ENCODE peak calls at places on chromosome 3, in nine cellular contexts. One of them, this sample, is unnamed.

GRCh38 chr3:195200010-195200822 is 70.7 kb downstream of the XXYLT1 start:
- DNase-seq in choroid plexus epithelial cell: no peak
- DNase-seq in body of pancreas: no peak
- DNase-seq in GM23248: no peak
- DNase-seq in brain microvascular endothelial cell: no peak
- DNase-seq in fibroblast of the aortic adventitia: peak; percentile 49
- DNase-seq in heart left ventricle: no peak
- DNase-seq in BJ: no peak
- DNase-seq in lower lobe of right lung: no peak
- DNase-seq in this sample: no peak

GRCh38 chr3:171514466-171514865 is 54.3 kb upstream of the TNIK start:
- DNase-seq in body of pancreas: no peak
- DNase-seq in GM23248: peak; percentile 8
- DNase-seq in heart left ventricle: no peak
- DNase-seq in choroid plexus epithelial cell: no peak
- DNase-seq in BJ: no peak
- DNase-seq in lower lobe of right lung: no peak
- DNase-seq in fibroblast of the aortic adventitia: no peak
- DNase-seq in brain microvascular endothelial cell: no peak
- DNase-seq in this sample: no peak

GRCh38 chr3:126264381-126264780 is 84.0 kb upstream of the ALDH1L1 start:
- DNase-seq in choroid plexus epithelial cell: no peak
- DNase-seq in BJ: no peak
- DNase-seq in lower lobe of right lung: no peak
- DNase-seq in fibroblast of the aortic adventitia: no peak
- DNase-seq in brain microvascular endothelial cell: no peak
- DNase-seq in body of pancreas: no peak
- DNase-seq in GM23248: no peak
- DNase-seq in heart left ventricle: no peak
- DNase-seq in this sample: no peak

GRCh38 chr3:56415672-56416071 is 52.6 kb downstream of the ERC2 start:
- DNase-seq in choroid plexus epithelial cell: no peak
- DNase-seq in body of pancreas: peak; percentile 27
- DNase-seq in heart left ventricle: no peak
- DNase-seq in BJ: no peak
- DNase-seq in lower lobe of right lung: no peak
- DNase-seq in GM23248: peak; percentile 4
- DNase-seq in fibroblast of the aortic adventitia: no peak
- DNase-seq in brain microvascular endothelial cell: no peak
- DNase-seq in this sample: no peak

GRCh38 chr3:188207941-188208750 is 54.2 kb downstream of the LPP start:
- DNase-seq in fibroblast of the aortic adventitia: no peak
- DNase-seq in body of pancreas: no peak
- DNase-seq in BJ: no peak
- DNase-seq in brain microvascular endothelial cell: no peak
- DNase-seq in GM23248: no peak
- DNase-seq in heart left ventricle: no peak
- DNase-seq in choroid plexus epithelial cell: no peak
- DNase-seq in lower lobe of right lung: no peak
- DNase-seq in this sample: no peak

GRCh38 chr3:14989943-14990753 is 42.8 kb downstream of the NR2C2 start:
- DNase-seq in brain microvascular endothelial cell: peak; percentile 66
- DNase-seq in heart left ventricle: peak; percentile 44
- DNase-seq in fibroblast of the aortic adventitia: peak; percentile 10
- DNase-seq in lower lobe of right lung: no peak
- DNase-seq in body of pancreas: no peak
- DNase-seq in BJ: no peak
- DNase-seq in GM23248: peak; percentile 18
- DNase-seq in choroid plexus epithelial cell: peak; percentile 82
- DNase-seq in this sample: no peak

GRCh38 chr3:159187232-159187631 is 385.4 kb downstream of the MFSD1 start:
- DNase-seq in fibroblast of the aortic adventitia: peak; percentile 81
- DNase-seq in brain microvascular endothelial cell: no peak
- DNase-seq in BJ: no peak
- DNase-seq in lower lobe of right lung: no peak
- DNase-seq in choroid plexus epithelial cell: peak; percentile 51
- DNase-seq in body of pancreas: peak; percentile 29
- DNase-seq in heart left ventricle: no peak
- DNase-seq in GM23248: no peak
- DNase-seq in this sample: no peak

GRCh38 chr3:50594253-50594785 is 17.3 kb downstream of the CISH start:
- DNase-seq in heart left ventricle: no peak
- DNase-seq in lower lobe of right lung: no peak
- DNase-seq in body of pancreas: no peak
- DNase-seq in fibroblast of the aortic adventitia: no peak
- DNase-seq in GM23248: no peak
- DNase-seq in choroid plexus epithelial cell: no peak
- DNase-seq in brain microvascular endothelial cell: no peak
- DNase-seq in BJ: no peak
- DNase-seq in this sample: no peak

GRCh38 chr3:172713316-172713715 is 2.4 kb upstream of the NCEH1 start:
- DNase-seq in body of pancreas: no peak
- DNase-seq in lower lobe of right lung: no peak
- DNase-seq in choroid plexus epithelial cell: no peak
- DNase-seq in BJ: no peak
- DNase-seq in heart left ventricle: no peak
- DNase-seq in brain microvascular endothelial cell: no peak
- DNase-seq in fibroblast of the aortic adventitia: peak; percentile 66
- DNase-seq in GM23248: peak; percentile 49
- DNase-seq in this sample: no peak

GRCh38 chr3:48222616-48223513 is at the start of gene CAMP:
- DNase-seq in GM23248: peak; percentile 62
- DNase-seq in lower lobe of right lung: peak; percentile 93
- DNase-seq in brain microvascular endothelial cell: no peak
- DNase-seq in BJ: no peak
- DNase-seq in choroid plexus epithelial cell: peak; percentile 66
- DNase-seq in body of pancreas: peak; percentile 51
- DNase-seq in fibroblast of the aortic adventitia: peak; percentile 45
- DNase-seq in heart left ventricle: peak; percentile 31
- DNase-seq in this sample: peak; percentile 98
- H3K4me3 ChIP-seq in GM23248: no peak within 1 kb of the TSS
- H3K4me3 ChIP-seq in lower lobe of right lung: no peak within 1 kb of the TSS
- H3K4me3 ChIP-seq in brain microvascular endothelial cell: no peak within 1 kb of the TSS
- H3K4me3 ChIP-seq in BJ: no peak within 1 kb of the TSS
- H3K4me3 ChIP-seq in choroid plexus epithelial cell: no peak within 1 kb of the TSS
- H3K4me3 ChIP-seq in body of pancreas: no peak within 1 kb of the TSS
- H3K4me3 ChIP-seq in fibroblast of the aortic adventitia: no peak within 1 kb of the TSS
- H3K4me3 ChIP-seq in heart left ventricle: no peak within 1 kb of the TSS
- H3K4me3 ChIP-seq in this sample: no peak within 1 kb of the TSS

GRCh38 chr3:12659316-12660015 is 4.5 kb downstream of the RAF1 start:
- DNase-seq in body of pancreas: no peak
- DNase-seq in choroid plexus epithelial cell: no peak
- DNase-seq in heart left ventricle: no peak
- DNase-seq in lower lobe of right lung: no peak
- DNase-seq in brain microvascular endothelial cell: no peak
- DNase-seq in GM23248: peak; percentile 54
- DNase-seq in BJ: no peak
- DNase-seq in fibroblast of the aortic adventitia: no peak
- DNase-seq in this sample: no peak
- H3K4me3 ChIP-seq in body of pancreas: no peak overlapping the region
- H3K4me3 ChIP-seq in choroid plexus epithelial cell: no peak overlapping the region
- H3K4me3 ChIP-seq in heart left ventricle: no peak overlapping the region
- H3K4me3 ChIP-seq in lower lobe of right lung: no peak overlapping the region
- H3K4me3 ChIP-seq in brain microvascular endothelial cell: no peak overlapping the region
- H3K4me3 ChIP-seq in GM23248: peak overlapping the region; percentile 41
- H3K4me3 ChIP-seq in BJ: no peak overlapping the region
- H3K4me3 ChIP-seq in fibroblast of the aortic adventitia: no peak overlapping the region
- H3K4me3 ChIP-seq in this sample: no peak overlapping the region

GRCh38 chr3:77672016-77672415 is 632.1 kb downstream of the ROBO2 start:
- DNase-seq in fibroblast of the aortic adventitia: no peak
- DNase-seq in body of pancreas: no peak
- DNase-seq in choroid plexus epithelial cell: no peak
- DNase-seq in BJ: no peak
- DNase-seq in GM23248: no peak
- DNase-seq in brain microvascular endothelial cell: no peak
- DNase-seq in heart left ventricle: no peak
- DNase-seq in lower lobe of right lung: no peak
- DNase-seq in this sample: no peak
- H3K4me3 ChIP-seq in fibroblast of the aortic adventitia: no peak overlapping the region
- H3K4me3 ChIP-seq in body of pancreas: no peak overlapping the region
- H3K4me3 ChIP-seq in choroid plexus epithelial cell: no peak overlapping the region
- H3K4me3 ChIP-seq in BJ: no peak overlapping the region
- H3K4me3 ChIP-seq in GM23248: no peak overlapping the region
- H3K4me3 ChIP-seq in brain microvascular endothelial cell: no peak overlapping the region
- H3K4me3 ChIP-seq in heart left ventricle: no peak overlapping the region
- H3K4me3 ChIP-seq in lower lobe of right lung: no peak overlapping the region
- H3K4me3 ChIP-seq in this sample: no peak overlapping the region

GRCh38 chr3:16290827-16291196 is 25.8 kb downstream of the OXNAD1 start:
- DNase-seq in fibroblast of the aortic adventitia: no peak
- DNase-seq in BJ: no peak
- DNase-seq in heart left ventricle: no peak
- DNase-seq in choroid plexus epithelial cell: peak; percentile 51
- DNase-seq in lower lobe of right lung: no peak
- DNase-seq in brain microvascular endothelial cell: no peak
- DNase-seq in GM23248: peak; percentile 19
- DNase-seq in body of pancreas: no peak
- DNase-seq in this sample: no peak

GRCh38 chr3:16286672-16287604 is 21.9 kb downstream of the OXNAD1 start:
- DNase-seq in GM23248: no peak
- DNase-seq in BJ: no peak
- DNase-seq in brain microvascular endothelial cell: no peak
- DNase-seq in lower lobe of right lung: no peak
- DNase-seq in body of pancreas: no peak
- DNase-seq in fibroblast of the aortic adventitia: no peak
- DNase-seq in choroid plexus epithelial cell: no peak
- DNase-seq in heart left ventricle: no peak
- DNase-seq in this sample: no peak

GRCh38 chr3:16290007-16290826 is 25.2 kb downstream of the OXNAD1 start:
- DNase-seq in GM23248: peak; percentile 77
- DNase-seq in body of pancreas: peak; percentile 28
- DNase-seq in BJ: peak; percentile 7
- DNase-seq in brain microvascular endothelial cell: peak; percentile 51
- DNase-seq in fibroblast of the aortic adventitia: peak; percentile 78
- DNase-seq in heart left ventricle: peak; percentile 32
- DNase-seq in lower lobe of right lung: no peak
- DNase-seq in choroid plexus epithelial cell: peak; percentile 81
- DNase-seq in this sample: no peak

GRCh38 chr3:16289144-16289889 is 24.3 kb downstream of the OXNAD1 start:
- DNase-seq in lower lobe of right lung: no peak
- DNase-seq in BJ: no peak
- DNase-seq in GM23248: peak; percentile 67
- DNase-seq in fibroblast of the aortic adventitia: peak; percentile 44
- DNase-seq in body of pancreas: no peak
- DNase-seq in choroid plexus epithelial cell: no peak
- DNase-seq in brain microvascular endothelial cell: peak; percentile 9
- DNase-seq in heart left ventricle: no peak
- DNase-seq in this sample: no peak

DNA sequence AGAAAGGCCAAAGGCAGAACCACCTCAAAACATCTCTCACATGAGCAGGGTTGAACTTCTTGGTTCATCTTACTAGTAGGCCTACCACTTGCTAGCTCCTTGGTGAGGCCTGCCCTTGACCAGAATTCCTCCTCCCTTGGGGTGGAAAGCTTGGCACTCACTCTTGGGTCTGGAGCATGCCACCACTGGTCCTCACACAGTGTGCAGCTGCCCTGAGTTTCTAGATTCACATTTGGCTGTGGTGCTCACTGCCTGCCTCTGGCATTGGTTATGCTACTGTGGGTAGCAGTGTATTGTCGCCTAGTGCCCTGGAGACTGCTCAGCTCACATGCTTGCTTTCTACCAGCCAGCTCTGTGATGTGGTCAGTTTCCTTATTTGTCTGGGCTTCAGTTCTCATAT is 23.7 kb downstream of the OXNAD1 start:
- DNase-seq in BJ: no peak
- DNase-seq in GM23248: no peak
- DNase-seq in fibroblast of the aortic adventitia: no peak
- DNase-seq in body of pancreas: no peak
- DNase-seq in brain microvascular endothelial cell: no peak
- DNase-seq in lower lobe of right lung: no peak
- DNase-seq in heart left ventricle: peak; percentile 49
- DNase-seq in choroid plexus epithelial cell: no peak
- DNase-seq in this sample: no peak
- H3K4me3 ChIP-seq in BJ: no peak overlapping the region
- H3K4me3 ChIP-seq in GM23248: no peak overlapping the region
- H3K4me3 ChIP-seq in fibroblast of the aortic adventitia: no peak overlapping the region
- H3K4me3 ChIP-seq in body of pancreas: no peak overlapping the region
- H3K4me3 ChIP-seq in brain microvascular endothelial cell: no peak overlapping the region
- H3K4me3 ChIP-seq in lower lobe of right lung: peak overlapping the region; percentile 33
- H3K4me3 ChIP-seq in heart left ventricle: no peak overlapping the region
- H3K4me3 ChIP-seq in choroid plexus epithelial cell: no peak overlapping the region
- H3K4me3 ChIP-seq in this sample: no peak overlapping the region

GRCh38 chr3:152244156-152244888 is 24.4 kb upstream of the MBNL1 start:
- DNase-seq in fibroblast of the aortic adventitia: no peak
- DNase-seq in GM23248: no peak
- DNase-seq in choroid plexus epithelial cell: no peak
- DNase-seq in BJ: no peak
- DNase-seq in heart left ventricle: no peak
- DNase-seq in brain microvascular endothelial cell: no peak
- DNase-seq in lower lobe of right lung: no peak
- DNase-seq in body of pancreas: no peak
- DNase-seq in this sample: peak; percentile 47
- H3K4me3 ChIP-seq in fibroblast of the aortic adventitia: no peak overlapping the region
- H3K4me3 ChIP-seq in GM23248: no peak overlapping the region
- H3K4me3 ChIP-seq in choroid plexus epithelial cell: no peak overlapping the region
- H3K4me3 ChIP-seq in BJ: no peak overlapping the region
- H3K4me3 ChIP-seq in heart left ventricle: no peak overlapping the region
- H3K4me3 ChIP-seq in brain microvascular endothelial cell: no peak overlapping the region
- H3K4me3 ChIP-seq in lower lobe of right lung: peak overlapping the region; percentile 30
- H3K4me3 ChIP-seq in body of pancreas: no peak overlapping the region
- H3K4me3 ChIP-seq in this sample: peak overlapping the region; percentile 56

GRCh38 chr3:184230081-184230602 is 757 bp downstream of the VWA5B2 start:
- DNase-seq in brain microvascular endothelial cell: no peak
- DNase-seq in choroid plexus epithelial cell: no peak
- DNase-seq in BJ: no peak
- DNase-seq in GM23248: peak; percentile 20
- DNase-seq in fibroblast of the aortic adventitia: no peak
- DNase-seq in body of pancreas: peak; percentile 46
- DNase-seq in heart left ventricle: no peak
- DNase-seq in lower lobe of right lung: no peak
- DNase-seq in this sample: no peak
- H3K4me3 ChIP-seq in brain microvascular endothelial cell: no peak overlapping the region
- H3K4me3 ChIP-seq in choroid plexus epithelial cell: no peak overlapping the region
- H3K4me3 ChIP-seq in BJ: no peak overlapping the region
- H3K4me3 ChIP-seq in GM23248: peak overlapping the region; percentile 64
- H3K4me3 ChIP-seq in fibroblast of the aortic adventitia: no peak overlapping the region
- H3K4me3 ChIP-seq in body of pancreas: peak overlapping the region; percentile 31
- H3K4me3 ChIP-seq in heart left ventricle: peak overlapping the region; percentile 51
- H3K4me3 ChIP-seq in lower lobe of right lung: peak overlapping the region; percentile 61
- H3K4me3 ChIP-seq in this sample: no peak overlapping the region

DNA sequence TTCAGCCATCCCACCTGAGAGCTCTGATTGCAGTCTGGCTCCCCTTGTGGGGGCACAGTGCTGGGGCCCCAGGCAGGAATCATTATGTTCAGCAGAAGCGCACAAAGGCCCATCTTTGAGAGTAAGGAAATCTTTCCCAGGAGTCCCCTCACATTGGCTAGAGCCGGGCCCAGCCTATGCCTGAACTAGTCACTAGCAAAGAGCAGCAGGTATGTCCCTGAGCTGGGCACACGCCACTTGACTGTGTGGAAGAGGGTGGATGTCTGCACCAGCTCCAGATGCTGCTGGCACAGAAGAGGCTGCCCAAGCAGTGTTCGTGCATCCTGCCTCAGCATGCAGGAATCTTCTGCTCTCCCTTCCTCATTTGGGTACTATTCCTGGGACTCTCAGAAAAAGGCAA is 26.3 kb downstream of the NR1I2 start:
- DNase-seq in choroid plexus epithelial cell: no peak
- DNase-seq in GM23248: no peak
- DNase-seq in fibroblast of the aortic adventitia: no peak
- DNase-seq in body of pancreas: no peak
- DNase-seq in brain microvascular endothelial cell: no peak
- DNase-seq in heart left ventricle: no peak
- DNase-seq in lower lobe of right lung: no peak
- DNase-seq in BJ: no peak
- DNase-seq in this sample: no peak
- H3K4me3 ChIP-seq in choroid plexus epithelial cell: no peak overlapping the region
- H3K4me3 ChIP-seq in GM23248: no peak overlapping the region
- H3K4me3 ChIP-seq in fibroblast of the aortic adventitia: no peak overlapping the region
- H3K4me3 ChIP-seq in body of pancreas: no peak overlapping the region
- H3K4me3 ChIP-seq in brain microvascular endothelial cell: no peak overlapping the region
- H3K4me3 ChIP-seq in heart left ventricle: no peak overlapping the region
- H3K4me3 ChIP-seq in lower lobe of right lung: no peak overlapping the region
- H3K4me3 ChIP-seq in BJ: no peak overlapping the region
- H3K4me3 ChIP-seq in this sample: no peak overlapping the region

GRCh38 chr3:197714251-197714650 is 22.5 kb downstream of the RUBCN start:
- DNase-seq in heart left ventricle: no peak
- DNase-seq in GM23248: no peak
- DNase-seq in BJ: no peak
- DNase-seq in choroid plexus epithelial cell: no peak
- DNase-seq in brain microvascular endothelial cell: no peak
- DNase-seq in fibroblast of the aortic adventitia: no peak
- DNase-seq in body of pancreas: no peak
- DNase-seq in lower lobe of right lung: no peak
- DNase-seq in this sample: no peak
- H3K4me3 ChIP-seq in heart left ventricle: no peak overlapping the region
- H3K4me3 ChIP-seq in GM23248: no peak overlapping the region
- H3K4me3 ChIP-seq in BJ: no peak overlapping the region
- H3K4me3 ChIP-seq in choroid plexus epithelial cell: no peak overlapping the region
- H3K4me3 ChIP-seq in brain microvascular endothelial cell: no peak overlapping the region
- H3K4me3 ChIP-seq in fibroblast of the aortic adventitia: no peak overlapping the region
- H3K4me3 ChIP-seq in body of pancreas: no peak overlapping the region
- H3K4me3 ChIP-seq in lower lobe of right lung: no peak overlapping the region
- H3K4me3 ChIP-seq in this sample: no peak overlapping the region

This sample was measured in HL-60.